ENCODE peak calls at places on chromosomes 3 and 15, in seven cellular contexts. D is SK-N-SH, L is upper lobe of left lung, Y is Panc1, N is GM12878, M is prostate gland, I is HepG2. W is an unnamed sample. For H3K4me1, the result is how much of the 10 kb centered on the place peaks cover.

GRCh38 chr3:182921665-182922355 is 58.5 kb downstream of the DCUN1D1 start:
- DNase-seq in D (no peak), L (no peak), Y (no peak), N (no peak), M (no peak), I (no peak), W (no peak)

GRCh38 chr3:42780892-42781700 is 8.0 kb upstream of the CCDC13 start:
- DNase-seq in D (peak), L (no peak), Y (no peak), N (peak), M (peak), I (peak), W (no peak)

GRCh38 chr3:155024006-155024638 is 56.0 kb upstream of the MME start:
- DNase-seq in D (no peak), L (no peak), Y (no peak), N (no peak), M (no peak), I (no peak), W (no peak)

GRCh38 chr15:23504003-23504402 is 57.0 kb upstream of the GOLGA6L2 start:
- DNase-seq in D (no peak), L (no peak), Y (no peak), N (no peak), M (no peak), I (no peak), W (no peak)

GRCh38 chr3:47250309-47251060 is 32.1 kb downstream of the KIF9 start:
- DNase-seq in D (peak), L (no peak), Y (no peak), N (no peak), M (peak), I (peak), W (peak)

GRCh38 chr15:47484119-47484518 is 233.2 kb upstream of the SEMA6D start:
- DNase-seq in D (no peak), L (no peak), Y (no peak), N (no peak), M (no peak), I (no peak), W (no peak)

GRCh38 chr15:93298901-93299300 is 209.9 kb upstream of the RGMA start:
- DNase-seq in D (no peak), L (no peak), Y (no peak), N (no peak), M (peak), I (no peak), W (peak)

GRCh38 chr3:138078096-138078495 is 37.3 kb downstream of the DZIP1L start:
- DNase-seq in D (no peak), L (no peak), Y (no peak), N (no peak), M (no peak), I (no peak), W (no peak)

GRCh38 chr15:74333093-74333492 is 34.4 kb downstream of the CYP11A1 start:
- DNase-seq in D (no peak), L (no peak), Y (no peak), N (no peak), M (no peak), I (no peak), W (no peak)

GRCh38 chr15:82646250-82647044 is 716 bp downstream of the CPEB1 start:
- DNase-seq in D (no peak), L (peak), Y (no peak), N (no peak), M (no peak), I (no peak), W (no peak)

GRCh38 chr3:88301273-88302002 is 151.7 kb downstream of the C3orf38 start:
- DNase-seq in D (no peak), L (no peak), Y (no peak), N (no peak), M (no peak), I (no peak), W (peak)

GRCh38 chr3:88302003-88302393 is 152.2 kb downstream of the C3orf38 start:
- DNase-seq in D (no peak), L (no peak), Y (no peak), N (no peak), M (no peak), I (no peak), W (no peak)

DNA sequence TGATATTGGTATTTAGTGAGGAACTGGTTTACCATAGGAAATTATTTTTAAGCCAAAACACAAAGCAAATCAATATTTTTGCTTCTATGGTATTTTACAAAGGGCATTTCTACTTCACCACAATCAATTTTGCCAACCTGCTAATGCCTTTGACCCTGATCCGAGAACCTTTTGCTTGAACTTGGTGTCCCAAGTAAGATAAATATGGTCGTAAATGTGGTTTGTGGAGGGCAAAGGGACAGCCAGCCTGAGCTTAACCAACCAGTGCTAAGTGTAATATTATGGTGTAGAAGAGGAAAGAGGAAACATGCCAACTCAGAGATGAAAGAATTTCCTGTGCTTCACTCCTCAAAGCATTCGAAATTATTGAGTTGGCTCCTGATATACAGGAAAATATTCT is 148.4 kb downstream of the C3orf38 start:
- DNase-seq in D (no peak), L (no peak), Y (no peak), N (no peak), M (no peak), I (no peak), W (peak)
- H3K27ac ChIP-seq in D (no peak), L (no peak), Y (no peak), N (no peak), M (no peak), I (no peak), W (no peak)

GRCh38 chr15:67130673-67131601 is 65.5 kb downstream of the SMAD3 start:
- DNase-seq in D (no peak), L (no peak), Y (no peak), N (no peak), M (no peak), I (no peak), W (no peak)
- H3K4me1 ChIP-seq in D (under half), L (half or more), Y (half or more), N (half or more), M (under half), I (half or more), W (under half)

DNA sequence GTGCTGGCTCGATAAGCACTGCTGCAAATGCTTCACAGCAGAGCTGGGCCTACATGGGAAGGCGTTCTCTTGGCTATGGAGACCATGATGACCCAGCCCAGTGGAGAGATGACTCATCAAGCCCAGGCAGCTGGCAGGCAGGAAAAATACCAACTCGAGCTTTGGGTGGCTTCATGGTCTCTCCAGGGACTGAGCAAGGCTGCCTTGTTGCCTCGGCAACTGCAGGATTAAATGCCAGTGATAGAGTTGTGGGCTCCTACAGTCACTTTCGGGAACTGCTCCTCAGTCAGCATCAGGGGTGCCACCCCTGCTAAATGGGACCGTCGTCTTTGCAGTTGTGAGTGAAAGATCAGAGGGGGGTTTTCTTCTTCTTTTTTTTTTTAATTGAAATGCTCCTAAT is 54.6 kb upstream of the MYZAP start:
- DNase-seq in D (no peak), L (no peak), Y (no peak), N (no peak), M (no peak), I (peak), W (no peak)
- TF ChIP-seq POLR2AphosphoS5 in D (no peak), L (no peak), Y (no peak), N (no peak), M (no peak), I (no peak), W (no peak)

DNA sequence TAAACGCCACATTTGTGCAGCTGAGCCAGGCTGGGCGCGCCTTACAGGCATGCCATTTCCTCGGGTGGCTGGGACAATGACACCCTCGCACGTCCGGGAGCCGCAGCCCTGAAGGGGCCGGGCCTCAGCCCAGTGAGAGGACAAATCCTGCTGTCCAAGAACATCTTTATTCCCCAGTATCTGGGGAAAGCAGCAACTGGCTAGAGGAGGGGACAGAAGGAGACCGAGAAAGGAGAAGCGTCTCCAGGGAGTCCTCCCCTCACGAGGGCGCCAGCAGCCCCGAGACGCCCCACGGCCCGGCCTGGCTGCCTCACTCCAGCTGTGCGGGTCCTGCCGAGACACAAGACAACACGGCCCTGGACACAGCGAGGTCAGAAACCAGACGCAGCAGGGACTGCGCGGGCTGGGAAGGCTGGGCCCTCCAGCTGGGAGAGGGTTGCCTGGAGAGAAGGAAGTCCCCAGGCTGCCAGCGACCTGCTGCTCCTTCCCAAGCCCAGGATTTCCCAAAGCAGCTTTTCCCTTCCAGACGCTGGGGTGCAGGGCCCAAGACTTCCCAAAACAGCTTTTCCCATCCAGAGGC is 130.2 kb downstream of the CHSY1 start:
- DNase-seq in D (peak), L (peak), Y (no peak), N (no peak), M (peak), I (no peak), W (peak)
- H3K27ac ChIP-seq in D (peak), L (peak), Y (peak), N (no peak), M (peak), I (no peak), W (peak)

GRCh38 chr3:152404976-152405375 is 136.2 kb downstream of the MBNL1 start:
- DNase-seq in D (no peak), L (no peak), Y (no peak), N (no peak), M (no peak), I (no peak), W (no peak)
- H3K4me1 ChIP-seq in D (under half), L (half or more), Y (under half), N (under half), M (under half), I (under half), W (under half)

DNA sequence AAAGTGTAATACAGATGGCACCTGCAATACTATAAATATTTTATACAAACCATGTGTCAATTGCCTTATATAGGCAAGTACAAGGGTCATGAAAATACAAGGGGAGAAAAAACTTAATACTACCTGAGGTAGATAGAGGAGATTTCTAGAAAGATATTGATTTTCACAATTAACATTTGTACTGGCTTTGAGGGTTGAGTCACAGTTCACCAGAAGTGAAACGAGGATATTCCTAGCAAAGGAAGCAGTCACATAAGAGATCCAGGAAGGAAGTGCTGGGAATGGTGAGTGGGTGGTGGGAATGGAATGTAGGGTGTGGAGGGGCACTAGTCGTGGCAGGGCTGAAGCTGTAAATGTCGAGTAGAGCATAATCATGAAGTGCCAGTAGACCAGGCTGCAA is 108.7 kb downstream of the P2RY1 start:
- DNase-seq in D (no peak), L (no peak), Y (no peak), N (no peak), M (no peak), I (no peak), W (peak)
- TF ChIP-seq POLR2AphosphoS5 in D (no peak), L (no peak), Y (no peak), N (no peak), M (no peak), I (no peak), W (peak)

GRCh38 chr3:56799251-56799882 is 2.4 kb downstream of the ARHGEF3 start:
- DNase-seq in D (peak), L (no peak), Y (no peak), N (no peak), M (peak), I (peak), W (no peak)
- H3K27ac ChIP-seq in D (no peak), L (peak), Y (no peak), N (peak), M (peak), I (peak), W (peak)

GRCh38 chr15:37872661-37873060 is 61.8 kb upstream of the TMCO5A start:
- DNase-seq in D (no peak), L (no peak), Y (no peak), N (no peak), M (no peak), I (no peak), W (no peak)
- H3K4me1 ChIP-seq in D (under half), L (under half), Y (under half), N (under half), M (under half), I (under half), W (under half)

DNA sequence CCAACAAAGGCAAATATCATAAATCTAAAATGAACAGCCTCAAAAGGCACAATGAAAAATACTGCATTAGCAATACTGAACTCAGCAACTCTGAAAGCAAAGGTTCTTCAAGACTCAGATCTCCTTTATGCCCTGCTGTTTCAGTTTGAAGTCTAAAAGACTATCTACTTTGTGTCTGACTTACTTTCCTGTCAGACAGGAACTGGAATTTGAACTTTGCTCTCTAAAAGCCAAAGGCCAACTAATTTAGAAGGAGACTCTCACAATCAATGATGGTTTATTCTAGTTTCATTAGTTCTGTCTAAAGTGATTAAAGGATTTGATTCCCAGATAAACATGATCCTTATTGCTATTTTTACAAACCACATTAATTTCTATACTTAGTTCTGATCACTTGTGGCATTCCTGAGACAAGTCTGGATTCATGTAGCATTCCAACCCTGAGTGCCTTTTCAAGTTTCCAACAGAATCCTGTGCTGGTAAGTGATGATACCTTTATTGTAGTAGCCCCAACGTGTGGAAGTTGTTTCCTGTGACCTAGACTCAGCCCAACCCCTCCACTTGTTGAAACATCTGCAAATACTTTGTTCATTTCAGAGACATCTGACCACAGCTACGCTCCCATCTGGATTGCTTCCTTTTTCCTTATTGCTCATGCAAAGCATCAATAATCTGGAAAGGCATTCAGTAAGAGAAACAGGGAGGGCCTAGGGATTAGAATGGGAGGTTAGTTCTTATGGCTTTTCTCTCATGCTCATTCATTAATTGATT is 14.9 kb upstream of the LEKR1 start:
- DNase-seq in D (no peak), L (no peak), Y (no peak), N (no peak), M (no peak), I (no peak), W (peak)
- TF ChIP-seq POLR2AphosphoS5 in D (no peak), L (no peak), Y (no peak), N (no peak), M (no peak), I (no peak), W (peak)

DNA sequence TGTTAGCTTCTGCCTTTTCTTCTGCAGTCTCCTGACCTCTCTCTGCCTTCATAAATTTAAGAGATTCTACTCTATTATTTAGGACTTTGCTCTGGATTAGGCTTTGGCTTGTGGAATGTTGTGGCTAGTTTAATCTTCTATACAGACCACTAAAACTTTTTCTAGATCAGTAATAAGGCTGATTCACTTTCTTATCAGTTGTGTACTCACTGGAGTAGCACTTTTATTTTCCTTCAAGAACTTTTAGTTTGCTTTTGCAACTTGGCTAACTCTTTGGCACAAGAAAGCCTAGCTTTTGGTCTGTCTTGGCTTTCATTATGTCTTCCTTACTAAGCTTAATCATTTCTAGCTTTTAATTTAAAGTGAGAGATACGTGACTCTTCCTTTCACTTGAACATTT is 265.5 kb upstream of the TBC1D5 start:
- DNase-seq in D (no peak), L (no peak), Y (no peak), N (no peak), M (no peak), I (no peak), W (no peak)
- H3K27ac ChIP-seq in D (no peak), L (no peak), Y (no peak), N (no peak), M (no peak), I (no peak), W (no peak)